ENCODE peak calls at places on chromosomes 13 and 19, in seven cellular contexts. F, Y, W, T, P, L and E are unnamed samples. For H3K9me3 and H3K4me1, the result is how much of the 10 kb centered on the place peaks cover.

GRCh38 chr13:73956101-73956500 is 178.1 kb downstream of the KLF12 start:
- DNase-seq in W (no peak), T (no peak), P (no peak), Y (no peak), F (no peak), L (no peak), E (no peak)

GRCh38 chr13:81393686-81394085 is 1052.8 kb upstream of the SPRY2 start:
- DNase-seq in Y (no peak), L (no peak), P (no peak), W (no peak), T (no peak), F (no peak), E (no peak)

GRCh38 chr13:98738213-98738612 is 14.3 kb downstream of the SLC15A1 start:
- DNase-seq in T (no peak), L (no peak), P (no peak), W (no peak), Y (no peak), F (no peak), E (no peak)

GRCh38 chr19:48239582-48240141 is 16.1 kb downstream of the CARD8 start:
- DNase-seq in L (no peak), P (no peak), Y (peak), W (no peak), T (no peak), F (no peak), E (no peak)

GRCh38 chr13:41492432-41493267 is 35.3 kb downstream of the RGCC start:
- DNase-seq in L (no peak), F (no peak), W (peak), P (peak), T (no peak), Y (no peak), E (no peak)

GRCh38 chr13:90413548-90413947 is 933.9 kb upstream of the MIR17HG start:
- DNase-seq in W (no peak), L (no peak), F (no peak), P (no peak), T (no peak), Y (no peak), E (no peak)

GRCh38 chr19:20513179-20513934 is 52.2 kb downstream of the ZNF737 start:
- DNase-seq in T (no peak), Y (no peak), L (no peak), P (no peak), W (no peak), F (no peak), E (peak)

GRCh38 chr13:39602277-39602613 is 748 bp downstream of the LHFPL6 start:
- DNase-seq in L (no peak), W (peak), T (no peak), Y (no peak), F (no peak), P (no peak), E (no peak)

GRCh38 chr19:8025321-8025720 is 19.9 kb upstream of the ELAVL1 start:
- DNase-seq in F (no peak), T (no peak), P (no peak), L (no peak), W (peak), Y (no peak), E (no peak)

GRCh38 chr19:27746691-27747380 is 1466.1 kb downstream of the UQCRFS1 start:
- DNase-seq in Y (peak), T (peak), P (no peak), L (peak), W (no peak), F (peak), E (peak)

GRCh38 chr13:101709952-101710351 is 257.5 kb downstream of the ITGBL1 start:
- DNase-seq in L (no peak), P (no peak), Y (no peak), F (no peak), T (no peak), W (no peak), E (no peak)

GRCh38 chr13:44803390-44803789 is 185.9 kb downstream of the NUFIP1 start:
- DNase-seq in Y (no peak), P (no peak), T (no peak), L (no peak), W (no peak), F (no peak), E (no peak)

GRCh38 chr13:47287291-47287751 is 390.5 kb upstream of the HTR2A start:
- DNase-seq in Y (peak), W (no peak), L (no peak), T (no peak), P (no peak), F (no peak), E (no peak)

GRCh38 chr19:48987323-48987722 is 5.8 kb downstream of the GYS1 start:
- DNase-seq in L (no peak), Y (no peak), F (no peak), W (no peak), P (no peak), T (no peak), E (no peak)

GRCh38 chr19:6587093-6587820 is 3.7 kb downstream of the CD70 start:
- DNase-seq in W (peak), L (no peak), F (no peak), P (no peak), Y (no peak), T (no peak), E (no peak)

GRCh38 chr13:20126460-20127262 is 34.2 kb downstream of the GJA3 start:
- DNase-seq in L (peak), T (no peak), P (no peak), F (no peak), W (no peak), Y (no peak), E (no peak)

GRCh38 chr13:99228737-99229691 is 28.4 kb downstream of the UBAC2 start:
- DNase-seq in Y (peak), F (no peak), L (no peak), W (peak), T (no peak), P (no peak), E (no peak)

GRCh38 chr13:100214886-100215285 is 126.0 kb downstream of the PCCA start:
- DNase-seq in F (no peak), L (no peak), Y (peak), T (no peak), P (no peak), W (no peak), E (no peak)

GRCh38 chr13:50144473-50145160 is 129.4 kb downstream of the KCNRG start:
- DNase-seq in F (no peak), L (no peak), T (no peak), Y (no peak), W (no peak), P (no peak), E (no peak)

GRCh38 chr13:20814224-20814910 is 40.6 kb upstream of the EEF1AKMT1 start:
- DNase-seq in W (no peak), L (peak), T (peak), P (no peak), Y (peak), F (peak), E (peak)

GRCh38 chr19:58572026-58572817 is 913 bp downstream of the MZF1 start:
- DNase-seq in F (no peak), W (no peak), P (peak), Y (no peak), T (no peak), L (no peak), E (no peak)

GRCh38 chr13:107275945-107276614 is 708.1 kb upstream of the ARGLU1 start:
- DNase-seq in L (no peak), W (no peak), F (no peak), P (no peak), T (no peak), Y (no peak), E (no peak)

GRCh38 chr19:8449830-8450229 is 5.1 kb downstream of the HNRNPM start:
- DNase-seq in P (no peak), L (no peak), T (no peak), Y (no peak), F (no peak), W (no peak), E (no peak)

GRCh38 chr13:86892330-86892729 is 778.8 kb upstream of the SLITRK5 start:
- DNase-seq in P (no peak), F (no peak), T (no peak), L (no peak), W (no peak), Y (peak), E (no peak)

GRCh38 chr13:95128045-95128643 is 173.1 kb downstream of the ABCC4 start:
- DNase-seq in P (no peak), Y (no peak), L (no peak), T (no peak), W (no peak), F (no peak), E (no peak)

GRCh38 chr13:106503730-106504129 is 31.7 kb downstream of the EFNB2 start:
- DNase-seq in W (no peak), T (no peak), Y (peak), P (no peak), L (no peak), F (no peak), E (no peak)

GRCh38 chr19:56167064-56167578 is 8.7 kb upstream of the GALP start:
- DNase-seq in Y (no peak), P (no peak), T (no peak), F (no peak), L (no peak), W (no peak), E (no peak)

GRCh38 chr19:16386619-16387240 is 62.1 kb downstream of the KLF2 start:
- DNase-seq in T (no peak), Y (peak), W (peak), P (peak), L (no peak), F (peak), E (no peak)

GRCh38 chr19:42343344-42344110 is 18.1 kb downstream of the MEGF8 start:
- DNase-seq in T (no peak), F (no peak), L (no peak), P (no peak), W (no peak), Y (no peak), E (no peak)

GRCh38 chr19:54644056-54644455 is 13.8 kb downstream of the LILRB1 start:
- DNase-seq in P (no peak), T (peak), Y (no peak), L (peak), W (no peak), F (no peak), E (peak)

GRCh38 chr19:12247644-12248222 is 47.0 kb downstream of the ZNF44 start:
- DNase-seq in W (no peak), Y (no peak), L (no peak), P (no peak), T (no peak), F (no peak), E (no peak)
- H3K9me3 ChIP-seq in W (under half), Y (under half), L (under half), P (under half), T (under half), F (half or more), E (under half)

GRCh38 chr19:10503002-10503789 is at the start of gene KEAP1:
- DNase-seq in P (peak), W (peak), T (peak), F (peak), L (peak), Y (no peak), E (peak)
- TF ChIP-seq CTCF in P (no peak), W (peak), T (no peak), F (no peak), L (no peak), Y (no peak), E (no peak)

GRCh38 chr19:18610245-18610555 is 2.5 kb upstream of the TMEM59L start:
- DNase-seq in Y (no peak), F (no peak), L (no peak), T (no peak), P (no peak), W (no peak), E (no peak)

GRCh38 chr19:18612051-18612771 is 459 bp upstream of the TMEM59L start:
- DNase-seq in F (no peak), L (no peak), W (no peak), P (no peak), Y (no peak), T (no peak), E (no peak)

GRCh38 chr19:18610556-18611326 is 1.9 kb upstream of the TMEM59L start:
- DNase-seq in F (no peak), L (no peak), T (no peak), W (no peak), Y (no peak), P (no peak), E (no peak)

GRCh38 chr19:18612772-18613588 is at the start of gene TMEM59L:
- DNase-seq in L (no peak), P (peak), T (no peak), F (no peak), W (no peak), Y (no peak), E (no peak)

GRCh38 chr19:18611327-18612050 is 1.2 kb upstream of the TMEM59L start:
- DNase-seq in Y (no peak), T (no peak), W (no peak), L (no peak), F (no peak), P (peak), E (no peak)
- H3K4me1 ChIP-seq in Y (under half), T (under half), W (under half), L (under half), F (under half), P (under half), E (under half)

DNA sequence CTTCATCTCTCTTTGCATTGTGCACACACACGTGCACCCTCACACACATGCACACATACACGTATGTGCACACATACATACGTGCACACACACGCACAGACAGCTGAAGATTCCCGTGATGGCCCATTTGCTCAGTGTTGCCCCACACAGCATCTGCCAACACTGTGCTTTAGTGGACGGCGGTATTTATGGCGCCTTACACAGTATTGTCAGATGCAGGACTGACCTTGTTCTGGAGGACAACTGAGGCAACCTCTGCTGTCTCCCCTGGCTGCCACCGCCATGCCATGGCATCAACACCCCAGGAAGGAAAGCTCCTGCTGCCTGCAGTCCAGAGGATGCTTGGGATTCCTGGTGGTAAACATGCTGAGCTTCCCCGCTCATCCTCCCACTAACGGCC is 316.4 kb downstream of the TEX29 start:
- DNase-seq in T (no peak), P (no peak), Y (no peak), L (no peak), W (no peak), F (no peak), E (no peak)
- H3K9me3 ChIP-seq in T (under half), P (under half), Y (under half), L (under half), W (under half), F (under half), E (under half)

GRCh38 chr19:23440207-23440606 is 44.9 kb upstream of the ZNF91 start:
- DNase-seq in P (no peak), Y (no peak), W (peak), L (no peak), F (no peak), T (no peak), E (no peak)

GRCh38 chr19:23436944-23437343 is 41.7 kb upstream of the ZNF91 start:
- DNase-seq in P (no peak), Y (no peak), W (peak), L (no peak), F (no peak), T (no peak), E (no peak)

GRCh38 chr19:23437901-23438300 is 42.6 kb upstream of the ZNF91 start:
- DNase-seq in T (no peak), W (peak), L (no peak), F (no peak), P (no peak), Y (no peak), E (no peak)

GRCh38 chr19:23439623-23440022 is 44.4 kb upstream of the ZNF91 start:
- DNase-seq in T (no peak), F (no peak), L (no peak), P (no peak), W (peak), Y (no peak), E (no peak)

GRCh38 chr19:23436318-23436717 is 41.0 kb upstream of the ZNF91 start:
- DNase-seq in F (no peak), W (peak), P (no peak), T (no peak), L (no peak), Y (no peak), E (no peak)
- TF ChIP-seq CTCF in F (no peak), W (peak), P (no peak), T (no peak), L (no peak), Y (no peak), E (no peak)

GRCh38 chr19:45321848-45322247 is 827 bp downstream of the CKM start:
- DNase-seq in L (peak), P (no peak), T (no peak), W (no peak), Y (no peak), F (no peak), E (no peak)

GRCh38 chr19:45322311-45322710 is 364 bp downstream of the CKM start:
- DNase-seq in T (no peak), W (no peak), P (no peak), F (no peak), Y (no peak), L (no peak), E (no peak)

GRCh38 chr19:45322744-45323281 is at the start of gene CKM:
- DNase-seq in W (no peak), Y (no peak), F (peak), T (no peak), P (no peak), L (peak), E (no peak)

GRCh38 chr19:45323671-45324081 is 1.0 kb upstream of the CKM start:
- DNase-seq in Y (no peak), F (peak), W (no peak), L (peak), T (no peak), P (no peak), E (no peak)

GRCh38 chr19:45324349-45324907 is 1.8 kb upstream of the CKM start:
- DNase-seq in F (no peak), W (no peak), L (no peak), P (no peak), T (no peak), Y (no peak), E (no peak)
- H3K4me1 ChIP-seq in F (under half), W (under half), L (under half), P (under half), T (under half), Y (under half), E (under half)

GRCh38 chr19:37087110-37087509 is 8.9 kb downstream of the ZNF420 start:
- DNase-seq in P (no peak), W (no peak), Y (no peak), L (no peak), T (no peak), F (no peak), E (no peak)
- H3K9me3 ChIP-seq in P (under half), W (half or more), Y (under half), L (under half), T (under half), F (half or more), E (under half)

GRCh38 chr19:39970674-39971379 is at the start of gene PSMC4:
- DNase-seq in T (peak), Y (peak), L (peak), F (peak), W (peak), P (peak), E (peak)
- TF ChIP-seq CTCF in T (peak), Y (peak), L (peak), F (peak), W (peak), P (peak), E (peak)

DNA sequence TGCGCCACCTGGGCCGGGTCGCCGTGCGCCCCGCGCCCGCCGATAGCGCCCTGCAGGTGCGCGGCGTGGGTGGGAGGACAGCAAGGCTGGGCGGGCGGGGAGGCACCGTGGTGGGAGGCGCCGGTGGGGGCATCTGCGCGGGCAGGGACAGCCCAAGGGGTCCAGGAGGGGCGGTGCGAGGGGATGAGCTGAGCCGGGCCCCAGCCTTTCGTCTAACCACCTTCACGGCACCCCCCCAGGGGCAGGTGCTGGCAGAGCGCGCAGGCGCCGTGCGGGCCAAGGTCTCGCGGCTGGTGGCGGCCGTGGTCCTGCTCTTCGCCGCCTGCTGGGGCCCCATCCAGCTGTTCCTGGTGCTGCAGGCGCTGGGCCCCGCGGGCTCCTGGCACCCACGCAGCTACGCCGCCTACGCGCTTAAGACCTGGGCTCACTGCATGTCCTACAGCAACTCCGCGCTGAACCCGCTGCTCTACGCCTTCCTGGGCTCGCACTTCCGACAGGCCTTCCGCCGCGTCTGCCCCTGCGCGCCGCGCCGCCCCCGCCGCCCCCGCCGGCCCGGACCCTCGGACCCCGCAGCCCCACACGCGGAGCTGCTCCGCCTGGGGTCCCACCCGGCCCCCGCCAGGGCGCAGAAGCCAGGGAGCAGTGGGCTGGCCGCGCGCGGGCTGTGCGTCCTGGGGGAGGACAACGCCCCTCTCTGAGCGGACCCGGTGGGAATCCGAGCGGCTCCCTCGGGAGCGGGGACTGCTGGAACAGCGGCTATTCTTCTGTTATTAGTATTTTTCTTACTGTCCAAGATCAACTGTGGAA is 3.1 kb downstream of the KISS1R start:
- DNase-seq in Y (no peak), L (no peak), P (peak), F (no peak), W (no peak), T (no peak), E (no peak)
- H3K4me1 ChIP-seq in Y (under half), L (under half), P (under half), F (under half), W (under half), T (under half), E (under half)

GRCh38 chr19:50060107-50060506 is 34.3 kb downstream of the ZNF473 start:
- DNase-seq in Y (no peak), L (no peak), P (no peak), T (no peak), W (no peak), F (no peak), E (no peak)

GRCh38 chr19:50058425-50058824 is 32.6 kb downstream of the ZNF473 start:
- DNase-seq in Y (no peak), F (no peak), P (no peak), T (no peak), L (no peak), W (no peak), E (no peak)

GRCh38 chr19:50053119-50053518 is 27.3 kb downstream of the ZNF473 start:
- DNase-seq in T (no peak), L (no peak), F (no peak), W (no peak), Y (no peak), P (no peak), E (no peak)

GRCh38 chr19:50061650-50062049 is 35.8 kb downstream of the ZNF473 start:
- DNase-seq in F (no peak), P (no peak), T (no peak), L (no peak), W (no peak), Y (no peak), E (no peak)

DNA sequence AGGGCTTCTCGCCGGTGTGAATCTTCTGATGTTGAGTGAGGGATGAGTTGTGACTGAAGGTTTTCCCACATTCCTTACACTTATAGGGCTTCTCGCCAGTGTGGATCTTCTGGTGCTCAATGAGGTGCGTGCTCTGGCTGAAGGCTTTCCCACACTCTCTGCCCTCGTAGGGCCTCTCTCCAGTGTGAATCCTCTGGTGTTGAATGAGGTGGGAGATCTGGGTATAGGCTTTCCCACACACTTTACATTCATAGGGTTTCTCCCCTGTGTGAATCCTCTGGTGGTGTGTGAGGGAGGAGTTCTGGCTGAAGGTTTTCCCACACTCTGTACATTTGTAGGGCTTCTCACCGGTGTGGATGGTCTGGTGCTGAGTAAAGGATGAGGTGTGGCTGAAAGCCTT is 33.2 kb downstream of the ZNF473 start:
- DNase-seq in Y (no peak), P (no peak), L (no peak), W (no peak), F (no peak), T (no peak), E (no peak)
- H3K9me3 ChIP-seq in Y (under half), P (under half), L (under half), W (under half), F (under half), T (under half), E (under half)